ENCODE peak calls at places on chromosomes 2 and 18, in six cellular contexts. Q is NCI-H1930; W is DMS79; B is fibroblast of villous mesenchyme; P is stimulated activated CD4-positive, alpha-beta T cell treated with anti-CD3 and anti-CD28 coated beads, Interleukin-15, amount 100 ng/mL, for 24 hours; X is ACHN. H is an unnamed sample.

GRCh38 chr18:8749492-8749891 is 44.1 kb downstream of the MTCL1 start:
- DNase-seq in Q (no peak), W (no peak), B (no peak), P (no peak), X (no peak), H (no peak)

GRCh38 chr2:203451686-203452085 is 83.4 kb downstream of the RAPH1 start:
- DNase-seq in Q (no peak), W (no peak), B (peak; percentile 44), P (no peak), X (peak; percentile 10), H (no peak)

GRCh38 chr2:182649316-182649715 is 66.7 kb upstream of the DNAJC10 start:
- DNase-seq in Q (peak; percentile 11), W (no peak), B (peak; percentile 43), P (no peak), X (peak; percentile 64), H (peak; percentile 77)

GRCh38 chr2:105798595-105798994 is 53.9 kb downstream of the NCK2 start:
- DNase-seq in Q (no peak), W (no peak), B (no peak), P (peak; percentile 53), X (no peak), H (no peak)

GRCh38 chr2:238702691-238703415 is 145.0 kb upstream of the TWIST2 start:
- DNase-seq in Q (no peak), W (no peak), B (no peak), P (no peak), X (no peak), H (no peak)

GRCh38 chr2:241907171-241907570 is 37.6 kb downstream of the RTP5 start:
- DNase-seq in Q (no peak), W (no peak), B (no peak), P (no peak), X (no peak), H (no peak)

GRCh38 chr2:239750045-239750835 is 274.9 kb downstream of the NDUFA10 start:
- DNase-seq in Q (no peak), W (no peak), B (no peak), P (no peak), X (no peak), H (no peak)

GRCh38 chr2:79849241-79849640 is 336.4 kb downstream of the CTNNA2 start:
- DNase-seq in Q (no peak), W (no peak), B (no peak), P (no peak), X (no peak), H (no peak)

GRCh38 chr2:168357799-168358504 is 98.1 kb upstream of the CERS6 start:
- DNase-seq in Q (no peak), W (no peak), B (no peak), P (no peak), X (peak; percentile 15), H (no peak)

GRCh38 chr18:58979615-58980014 is 114.9 kb downstream of the ZNF532 start:
- DNase-seq in Q (no peak), W (no peak), B (no peak), P (no peak), X (no peak), H (no peak)

GRCh38 chr2:73203055-73203681 is 794 bp downstream of the NOTO start:
- DNase-seq in Q (no peak), W (peak; percentile 48), B (peak; percentile 7), P (peak; percentile 16), X (no peak), H (no peak)

GRCh38 chr2:233990261-233990798 is 60.2 kb upstream of the SPP2 start:
- DNase-seq in Q (no peak), W (no peak), B (no peak), P (peak; percentile 58), X (no peak), H (no peak)

GRCh38 chr2:227783404-227784138 is 30.1 kb upstream of the CCL20 start:
- DNase-seq in Q (no peak), W (no peak), B (no peak), P (no peak), X (no peak), H (no peak)

GRCh38 chr2:112092286-112093041 is 37.4 kb downstream of the TMEM87B start:
- DNase-seq in Q (no peak), W (no peak), B (peak; percentile 33), P (peak; percentile 15), X (peak; percentile 46), H (no peak)

GRCh38 chr2:182406221-182406620 is 20.6 kb downstream of the PDE1A start:
- DNase-seq in Q (no peak), W (no peak), B (no peak), P (no peak), X (no peak), H (no peak)

GRCh38 chr18:25646971-25647370 is 295.0 kb upstream of the ZNF521 start:
- DNase-seq in Q (no peak), W (no peak), B (peak; percentile 11), P (no peak), X (no peak), H (no peak)

GRCh38 chr2:102593516-102593915 is 25.8 kb upstream of the SLC9A2 start:
- DNase-seq in Q (no peak), W (no peak), B (no peak), P (no peak), X (no peak), H (no peak)

GRCh38 chr2:240426797-240427721 is 8.4 kb upstream of the GPC1 start:
- DNase-seq in Q (no peak), W (no peak), B (peak; percentile 80), P (peak; percentile 47), X (no peak), H (peak; percentile 20)